ENCODE peak calls at places on chromosomes 13 and 19, in ten cellular contexts. N is astrocyte of the spinal cord, Z is Caco-2, K is glutamatergic neuron, D is Calu3, C is natural killer cell, X is breast epithelium, H is lower leg skin, U is pancreas, S is GM12865. M is an unnamed sample.

GRCh38 chr19:30227661-30228112 is 144.5 kb upstream of the ZNF536 start:
- DNase-seq in N (peak), Z (peak), K (peak), D (peak), C (no peak), X (peak), H (peak), U (peak), S (peak), M (peak)

GRCh38 chr19:42601811-42602443 is 7.2 kb upstream of the CEACAM8 start:
- DNase-seq in N (no peak), Z (peak), K (no peak), D (peak), C (no peak), X (no peak), H (no peak), U (no peak), S (peak), M (peak)

GRCh38 chr19:18543814-18544475 is 572 bp upstream of the FKBP8 start:
- DNase-seq in N (peak), Z (peak), K (no peak), D (peak), C (peak), X (no peak), H (peak), U (no peak), S (peak), M (peak)

GRCh38 chr13:51451134-51451466 is 1.7 kb downstream of the INTS6 start:
- DNase-seq in N (no peak), Z (no peak), K (no peak), D (no peak), C (no peak), X (no peak), H (no peak), U (no peak), S (no peak), M (no peak)

GRCh38 chr13:34161829-34162544 is 344.0 kb downstream of the RFC3 start:
- DNase-seq in N (peak), Z (peak), K (no peak), D (no peak), C (no peak), X (no peak), H (no peak), U (no peak), S (peak), M (peak)

GRCh38 chr13:48078251-48078656 is 16.6 kb downstream of the MED4 start:
- DNase-seq in N (no peak), Z (peak), K (no peak), D (peak), C (no peak), X (no peak), H (no peak), U (no peak), S (peak), M (no peak)

GRCh38 chr13:113273856-113274590 is 23.0 kb upstream of the LAMP1 start:
- DNase-seq in N (peak), Z (peak), K (no peak), D (no peak), C (no peak), X (no peak), H (no peak), U (no peak), S (no peak), M (peak)

GRCh38 chr19:48935864-48936263 is 2.4 kb downstream of the DHDH start:
- DNase-seq in N (no peak), Z (no peak), K (no peak), D (no peak), C (no peak), X (no peak), H (no peak), U (no peak), S (no peak), M (no peak)

GRCh38 chr19:8684001-8684902 is 14.3 kb downstream of the ACTL9 start:
- DNase-seq in N (no peak), Z (no peak), K (no peak), D (no peak), C (no peak), X (no peak), H (no peak), U (no peak), S (no peak), M (no peak)

GRCh38 chr13:113029487-113030258 is 60.7 kb downstream of the MCF2L start:
- DNase-seq in N (no peak), Z (peak), K (peak), D (peak), C (peak), X (no peak), H (no peak), U (peak), S (peak), M (no peak)

GRCh38 chr13:44726777-44727176 is 150.6 kb upstream of the TSC22D1 start:
- DNase-seq in N (no peak), Z (no peak), K (no peak), D (peak), C (no peak), X (no peak), H (peak), U (no peak), S (no peak), M (no peak)

GRCh38 chr13:30905932-30906383 is at the start of gene MEDAG:
- DNase-seq in N (peak), Z (no peak), K (peak), D (no peak), C (no peak), X (no peak), H (peak), U (peak), S (no peak), M (no peak)

GRCh38 chr19:4140237-4140711 is 13.2 kb upstream of the CREB3L3 start:
- DNase-seq in N (peak), Z (peak), K (peak), D (peak), C (no peak), X (no peak), H (no peak), U (peak), S (peak), M (peak)

GRCh38 chr13:43787998-43788397 is 1.2 kb upstream of the ENOX1 start:
- DNase-seq in N (peak), Z (peak), K (peak), D (peak), C (no peak), X (no peak), H (no peak), U (no peak), S (peak), M (peak)

GRCh38 chr13:31477961-31478360 is 261.4 kb upstream of the RXFP2 start:
- DNase-seq in N (peak), Z (no peak), K (no peak), D (no peak), C (no peak), X (no peak), H (no peak), U (no peak), S (no peak), M (peak)

GRCh38 chr13:99206226-99206625 is 5.6 kb downstream of the UBAC2 start:
- DNase-seq in N (no peak), Z (no peak), K (no peak), D (no peak), C (no peak), X (no peak), H (no peak), U (no peak), S (no peak), M (no peak)

GRCh38 chr13:23510979-23511735 is 59.1 kb upstream of the TNFRSF19 start:
- DNase-seq in N (peak), Z (peak), K (peak), D (no peak), C (no peak), X (no peak), H (no peak), U (no peak), S (peak), M (peak)

GRCh38 chr13:51858433-51859247 is 3.1 kb upstream of the CCDC70 start:
- DNase-seq in N (peak), Z (peak), K (no peak), D (no peak), C (no peak), X (no peak), H (no peak), U (no peak), S (no peak), M (no peak)

GRCh38 chr13:101576977-101577376 is 124.5 kb downstream of the ITGBL1 start:
- DNase-seq in N (no peak), Z (no peak), K (no peak), D (no peak), C (no peak), X (no peak), H (no peak), U (no peak), S (no peak), M (no peak)

GRCh38 chr13:71785361-71785760 is 81.6 kb downstream of the DACH1 start:
- DNase-seq in N (no peak), Z (no peak), K (no peak), D (no peak), C (no peak), X (no peak), H (no peak), U (no peak), S (no peak), M (no peak)

GRCh38 chr13:113647351-113648217 is 10.4 kb downstream of the ATP4B start:
- DNase-seq in N (peak), Z (no peak), K (peak), D (peak), C (peak), X (peak), H (peak), U (peak), S (no peak), M (peak)

GRCh38 chr13:98363326-98363725 is 186.3 kb upstream of the RNF113B start:
- DNase-seq in N (no peak), Z (no peak), K (no peak), D (no peak), C (no peak), X (no peak), H (no peak), U (no peak), S (no peak), M (no peak)

GRCh38 chr19:51566489-51567100 is 4.5 kb upstream of the ZNF175 start:
- DNase-seq in N (no peak), Z (peak), K (no peak), D (no peak), C (no peak), X (no peak), H (no peak), U (no peak), S (no peak), M (no peak)

DNA sequence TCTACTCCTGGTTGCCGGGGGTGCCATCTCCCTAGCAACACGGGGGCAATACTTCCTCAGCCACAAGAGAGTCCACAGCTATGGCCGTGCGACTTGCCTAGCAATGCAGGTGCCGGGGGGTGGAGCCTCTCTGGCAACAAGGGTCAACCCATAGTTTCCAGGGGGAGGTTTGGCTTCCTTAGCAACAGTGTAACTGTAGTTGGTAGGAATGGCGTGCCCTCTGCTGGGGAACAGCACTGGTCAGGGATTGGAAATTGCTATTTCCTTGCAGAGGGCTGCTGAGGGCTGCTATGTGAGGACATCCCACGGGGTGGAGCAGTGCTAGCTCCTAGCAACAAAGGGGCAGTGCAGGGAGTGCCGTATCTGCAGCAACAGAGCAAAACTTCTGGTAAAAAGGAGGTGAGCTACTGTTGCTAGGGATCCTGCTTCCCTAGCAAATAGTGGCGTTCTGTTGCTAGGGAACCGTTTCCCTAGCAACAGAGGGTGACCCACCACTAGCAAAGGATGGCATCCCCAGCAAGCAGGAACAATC is 7.0 kb upstream of the TMC4 start:
- DNase-seq in N (peak), Z (no peak), K (peak), D (no peak), C (no peak), X (no peak), H (no peak), U (no peak), S (no peak), M (peak)
- TF ChIP-seq CTCF in N (peak), Z (peak), K (peak), D (peak), C (no peak), X (no peak), H (no peak), U (no peak), S (no peak), M (peak)

GRCh38 chr19:45049073-45049736 is 10.4 kb downstream of the CLASRP start:
- DNase-seq in N (no peak), Z (no peak), K (no peak), D (no peak), C (no peak), X (peak), H (no peak), U (no peak), S (no peak), M (no peak)
- TF ChIP-seq CTCF in N (no peak), Z (no peak), K (no peak), D (no peak), C (no peak), X (no peak), H (no peak), U (no peak), S (no peak), M (no peak)

DNA sequence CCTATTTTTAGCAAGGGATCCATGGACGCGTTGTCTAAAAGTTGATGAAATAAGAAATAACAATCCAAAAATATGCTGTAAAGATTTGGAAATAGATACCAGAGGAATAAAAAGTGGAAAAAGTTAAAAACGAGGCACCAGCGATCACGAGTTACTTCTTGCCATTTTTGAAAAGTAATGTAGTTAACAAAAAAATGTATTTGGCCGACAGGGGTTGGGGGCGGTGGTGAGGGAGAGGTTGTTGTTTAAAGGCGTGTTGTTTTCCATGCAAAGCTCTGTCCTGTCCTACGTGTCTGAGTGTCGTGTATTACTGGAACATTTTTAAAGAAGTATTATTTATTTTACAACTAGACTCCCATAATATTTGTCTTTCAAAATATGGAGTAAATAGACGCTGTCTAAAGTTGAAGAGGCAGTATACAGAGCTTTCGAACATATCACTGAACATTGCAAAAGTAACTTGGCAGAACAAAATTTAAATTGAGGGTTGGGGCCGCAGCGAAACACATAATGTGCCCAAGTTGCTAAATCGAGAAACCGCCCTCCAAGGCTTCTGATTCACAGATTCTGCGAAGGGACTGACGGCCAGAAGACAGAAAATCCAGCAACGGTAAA is 836 bp downstream of the FBXO17 start:
- DNase-seq in N (no peak), Z (peak), K (no peak), D (no peak), C (no peak), X (no peak), H (no peak), U (no peak), S (no peak), M (no peak)
- TF ChIP-seq CTCF in N (no peak), Z (no peak), K (no peak), D (no peak), C (no peak), X (no peak), H (no peak), U (no peak), S (no peak), M (peak)

GRCh38 chr19:46297700-46298476 is 1.0 kb downstream of the HIF3A start:
- DNase-seq in N (peak), Z (no peak), K (no peak), D (no peak), C (no peak), X (peak), H (peak), U (no peak), S (no peak), M (no peak)
- TF ChIP-seq CTCF in N (peak), Z (no peak), K (no peak), D (no peak), C (no peak), X (no peak), H (no peak), U (no peak), S (no peak), M (peak)

DNA sequence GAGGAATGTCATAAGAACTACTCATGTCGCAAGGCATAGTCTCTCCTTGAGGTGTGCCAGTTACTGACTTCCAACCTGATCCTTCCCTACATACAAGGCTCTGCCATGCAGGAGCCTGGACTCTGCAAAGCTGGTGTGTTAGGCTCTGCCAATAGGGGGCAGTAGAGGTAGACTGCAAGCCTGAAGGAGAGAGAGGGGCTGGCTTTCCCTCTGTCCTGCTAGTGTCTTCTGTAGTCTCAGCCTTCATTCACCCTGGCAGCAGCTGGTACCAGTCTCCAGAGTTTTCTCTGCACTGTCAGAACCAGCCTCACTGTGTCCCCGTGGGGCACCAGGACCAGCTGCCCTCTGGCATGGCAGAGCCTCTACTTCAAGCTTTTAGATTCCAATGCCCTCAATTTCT is 14.5 kb downstream of the SHISA2 start:
- DNase-seq in N (no peak), Z (peak), K (peak), D (no peak), C (no peak), X (no peak), H (no peak), U (no peak), S (peak), M (no peak)
- TF ChIP-seq CTCF in N (peak), Z (peak), K (peak), D (peak), C (peak), X (no peak), H (no peak), U (no peak), S (peak), M (peak)

DNA sequence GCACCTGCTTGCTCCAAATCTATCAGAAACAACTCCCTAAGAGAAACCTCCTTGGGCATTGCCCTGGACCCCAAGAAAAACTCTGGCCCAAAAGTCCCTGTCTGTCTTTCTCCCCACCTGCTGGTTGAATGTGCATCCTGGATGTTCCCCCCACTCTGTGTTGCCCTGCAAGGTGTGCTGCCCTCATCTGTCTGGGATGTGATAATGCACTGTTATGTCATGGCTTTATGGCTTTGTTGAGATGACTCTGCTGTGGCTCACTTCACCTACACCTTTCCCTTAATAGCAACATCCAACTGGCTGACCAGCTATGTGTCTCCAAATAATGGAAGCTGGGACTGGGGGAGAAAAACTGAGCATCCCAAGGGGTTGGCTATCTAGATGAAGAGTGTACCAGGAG is 2.6 kb downstream of the ZNF20 start:
- DNase-seq in N (no peak), Z (no peak), K (no peak), D (no peak), C (no peak), X (no peak), H (peak), U (no peak), S (peak), M (peak)
- TF ChIP-seq CTCF in N (no peak), Z (no peak), K (no peak), D (no peak), C (no peak), X (no peak), H (no peak), U (no peak), S (no peak), M (peak)

GRCh38 chr13:21674271-21675009 is 3.6 kb downstream of the FGF9 start:
- DNase-seq in N (no peak), Z (no peak), K (peak), D (no peak), C (no peak), X (no peak), H (no peak), U (peak), S (no peak), M (no peak)

GRCh38 chr13:21671793-21672680 is 1.2 kb downstream of the FGF9 start:
- DNase-seq in N (no peak), Z (no peak), K (peak), D (no peak), C (no peak), X (no peak), H (no peak), U (no peak), S (no peak), M (no peak)

GRCh38 chr13:21672811-21673591 is 2.1 kb downstream of the FGF9 start:
- DNase-seq in N (no peak), Z (no peak), K (no peak), D (no peak), C (no peak), X (no peak), H (no peak), U (no peak), S (no peak), M (no peak)

GRCh38 chr13:21675095-21676007 is 4.5 kb downstream of the FGF9 start:
- DNase-seq in N (no peak), Z (no peak), K (peak), D (peak), C (peak), X (no peak), H (no peak), U (peak), S (peak), M (no peak)

DNA sequence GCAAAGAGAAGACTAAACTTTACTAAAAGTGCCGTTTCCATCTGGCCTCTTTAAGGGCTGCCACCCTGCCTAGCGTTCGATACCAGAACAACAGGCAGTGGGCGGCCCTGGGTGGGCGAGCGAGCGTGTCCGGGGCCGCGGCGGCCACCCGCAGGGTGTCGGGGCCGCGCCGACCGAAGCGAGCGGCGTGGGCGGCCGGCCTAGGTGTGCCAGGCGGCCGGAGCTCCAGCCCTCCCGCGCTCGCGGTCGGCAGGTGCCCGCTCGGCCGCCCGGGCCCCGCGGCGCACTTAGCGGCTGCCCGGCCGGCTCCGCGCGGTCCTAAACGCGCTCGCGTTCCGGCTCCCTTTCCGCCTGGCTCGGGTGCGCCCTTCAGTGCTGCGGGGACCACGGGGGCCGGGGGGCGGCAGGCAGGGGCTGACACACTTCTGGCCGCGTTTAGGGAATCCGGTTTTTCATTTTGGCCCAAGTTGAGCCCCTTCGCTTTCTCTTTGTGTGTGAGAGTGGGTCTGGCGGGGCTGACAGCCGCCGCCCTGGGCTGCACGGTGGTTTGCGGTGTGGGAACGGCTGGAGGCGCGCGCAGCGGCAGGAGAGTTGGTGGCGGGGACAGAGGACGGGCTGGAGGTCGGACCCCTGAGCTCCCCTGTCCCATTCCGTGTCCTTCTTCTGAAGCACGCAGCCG is 2.9 kb downstream of the FGF9 start:
- DNase-seq in N (no peak), Z (peak), K (peak), D (peak), C (peak), X (no peak), H (no peak), U (peak), S (peak), M (no peak)
- TF ChIP-seq CTCF in N (no peak), Z (peak), K (peak), D (no peak), C (no peak), X (no peak), H (no peak), U (no peak), S (peak), M (no peak)

M was measured in HFFc6.